ENCODE peak calls at places on chromosomes 13 and 19, in nine cellular contexts. One of them, this sample, is unnamed.

GRCh38 chr13:80516818-80517348 is 176.0 kb upstream of the SPRY2 start:
- DNase-seq in fibroblast of lung: no peak
- DNase-seq in colonic mucosa: no peak
- DNase-seq in IMR-90: no peak
- DNase-seq in endodermal cell: no peak
- DNase-seq in neuronal stem cell: no peak
- DNase-seq in H9: no peak
- DNase-seq in adipocyte: no peak
- DNase-seq in neural progenitor cell: no peak
- DNase-seq in this sample: no peak

GRCh38 chr13:24911135-24911524 is 147.2 kb downstream of the RNF17 start:
- DNase-seq in fibroblast of lung: peak; percentile 62
- DNase-seq in colonic mucosa: no peak
- DNase-seq in IMR-90: peak; percentile 74
- DNase-seq in endodermal cell: no peak
- DNase-seq in neuronal stem cell: no peak
- DNase-seq in H9: no peak
- DNase-seq in adipocyte: peak; percentile 53
- DNase-seq in neural progenitor cell: no peak
- DNase-seq in this sample: peak; percentile 72

GRCh38 chr19:47109541-47110375 is 3.8 kb downstream of the ZC3H4 start:
- DNase-seq in fibroblast of lung: peak; percentile 61
- DNase-seq in colonic mucosa: peak; percentile 58
- DNase-seq in IMR-90: peak; percentile 49
- DNase-seq in endodermal cell: peak; percentile 58
- DNase-seq in neuronal stem cell: no peak
- DNase-seq in H9: no peak
- DNase-seq in adipocyte: peak; percentile 54
- DNase-seq in neural progenitor cell: no peak
- DNase-seq in this sample: peak; percentile 65

GRCh38 chr13:37288057-37288720 is 182.7 kb upstream of the CSNK1A1L start:
- DNase-seq in fibroblast of lung: no peak
- DNase-seq in colonic mucosa: no peak
- DNase-seq in IMR-90: no peak
- DNase-seq in endodermal cell: no peak
- DNase-seq in neuronal stem cell: no peak
- DNase-seq in H9: no peak
- DNase-seq in adipocyte: no peak
- DNase-seq in neural progenitor cell: no peak
- DNase-seq in this sample: no peak

GRCh38 chr19:8607386-8607785 is 3.1 kb downstream of the ADAMTS10 start:
- DNase-seq in fibroblast of lung: peak; percentile 33
- DNase-seq in colonic mucosa: no peak
- DNase-seq in IMR-90: peak; percentile 23
- DNase-seq in endodermal cell: no peak
- DNase-seq in neuronal stem cell: no peak
- DNase-seq in H9: no peak
- DNase-seq in adipocyte: peak; percentile 74
- DNase-seq in neural progenitor cell: no peak
- DNase-seq in this sample: no peak

GRCh38 chr13:94371855-94372254 is 107.6 kb downstream of the DCT start:
- DNase-seq in fibroblast of lung: no peak
- DNase-seq in colonic mucosa: no peak
- DNase-seq in IMR-90: no peak
- DNase-seq in endodermal cell: no peak
- DNase-seq in neuronal stem cell: no peak
- DNase-seq in H9: no peak
- DNase-seq in adipocyte: no peak
- DNase-seq in neural progenitor cell: no peak
- DNase-seq in this sample: no peak

GRCh38 chr19:14890616-14891379 is 4.9 kb upstream of the OR7A17 start:
- DNase-seq in fibroblast of lung: no peak
- DNase-seq in colonic mucosa: no peak
- DNase-seq in IMR-90: no peak
- DNase-seq in endodermal cell: no peak
- DNase-seq in neuronal stem cell: no peak
- DNase-seq in H9: no peak
- DNase-seq in adipocyte: no peak
- DNase-seq in neural progenitor cell: no peak
- DNase-seq in this sample: no peak

GRCh38 chr13:24263652-24264051 is 45.7 kb upstream of the C1QTNF9 start:
- DNase-seq in fibroblast of lung: peak; percentile 46
- DNase-seq in colonic mucosa: no peak
- DNase-seq in IMR-90: peak; percentile 88
- DNase-seq in endodermal cell: peak; percentile 23
- DNase-seq in neuronal stem cell: no peak
- DNase-seq in H9: no peak
- DNase-seq in adipocyte: peak; percentile 66
- DNase-seq in neural progenitor cell: no peak
- DNase-seq in this sample: peak; percentile 26

GRCh38 chr13:59247166-59247565 is 916.6 kb downstream of the DIAPH3 start:
- DNase-seq in fibroblast of lung: no peak
- DNase-seq in colonic mucosa: no peak
- DNase-seq in IMR-90: no peak
- DNase-seq in endodermal cell: no peak
- DNase-seq in neuronal stem cell: no peak
- DNase-seq in H9: no peak
- DNase-seq in adipocyte: no peak
- DNase-seq in neural progenitor cell: no peak
- DNase-seq in this sample: no peak

GRCh38 chr19:51441410-51442390 is 16.6 kb downstream of the SIGLEC8 start:
- DNase-seq in fibroblast of lung: no peak
- DNase-seq in colonic mucosa: peak; percentile 44
- DNase-seq in IMR-90: no peak
- DNase-seq in endodermal cell: no peak
- DNase-seq in neuronal stem cell: no peak
- DNase-seq in H9: no peak
- DNase-seq in adipocyte: no peak
- DNase-seq in neural progenitor cell: no peak
- DNase-seq in this sample: no peak

GRCh38 chr19:50909240-50910070 is 1.7 kb downstream of the KLK4 start:
- DNase-seq in fibroblast of lung: no peak
- DNase-seq in colonic mucosa: peak; percentile 90
- DNase-seq in IMR-90: no peak
- DNase-seq in endodermal cell: peak; percentile 100
- DNase-seq in neuronal stem cell: peak; percentile 94
- DNase-seq in H9: peak; percentile 100
- DNase-seq in adipocyte: no peak
- DNase-seq in neural progenitor cell: peak; percentile 96
- DNase-seq in this sample: no peak

GRCh38 chr13:46278474-46278873 is 66.7 kb downstream of the LRRC63 start:
- DNase-seq in fibroblast of lung: no peak
- DNase-seq in colonic mucosa: no peak
- DNase-seq in IMR-90: no peak
- DNase-seq in endodermal cell: peak; percentile 76
- DNase-seq in neuronal stem cell: no peak
- DNase-seq in H9: peak; percentile 47
- DNase-seq in adipocyte: no peak
- DNase-seq in neural progenitor cell: peak; percentile 6
- DNase-seq in this sample: no peak

GRCh38 chr19:13842294-13843103 is 34.4 kb upstream of the NANOS3 start:
- DNase-seq in fibroblast of lung: peak; percentile 72
- DNase-seq in colonic mucosa: peak; percentile 85
- DNase-seq in IMR-90: peak; percentile 65
- DNase-seq in endodermal cell: peak; percentile 71
- DNase-seq in neuronal stem cell: no peak
- DNase-seq in H9: peak; percentile 56
- DNase-seq in adipocyte: peak; percentile 87
- DNase-seq in neural progenitor cell: peak; percentile 63
- DNase-seq in this sample: peak; percentile 87

GRCh38 chr13:41668130-41668757 is 210.9 kb downstream of the RGCC start:
- DNase-seq in fibroblast of lung: peak; percentile 96
- DNase-seq in colonic mucosa: peak; percentile 50
- DNase-seq in IMR-90: peak; percentile 95
- DNase-seq in endodermal cell: peak; percentile 72
- DNase-seq in neuronal stem cell: peak; percentile 69
- DNase-seq in H9: peak; percentile 67
- DNase-seq in adipocyte: peak; percentile 96
- DNase-seq in neural progenitor cell: peak; percentile 86
- DNase-seq in this sample: peak; percentile 94

GRCh38 chr13:28316841-28317240 is 178.1 kb downstream of the FLT1 start:
- DNase-seq in fibroblast of lung: no peak
- DNase-seq in colonic mucosa: no peak
- DNase-seq in IMR-90: no peak
- DNase-seq in endodermal cell: no peak
- DNase-seq in neuronal stem cell: no peak
- DNase-seq in H9: no peak
- DNase-seq in adipocyte: no peak
- DNase-seq in neural progenitor cell: no peak
- DNase-seq in this sample: no peak

GRCh38 chr13:104571161-104571889 is 1505.1 kb upstream of the SLC10A2 start:
- DNase-seq in fibroblast of lung: peak; percentile 88
- DNase-seq in colonic mucosa: peak; percentile 72
- DNase-seq in IMR-90: peak; percentile 82
- DNase-seq in endodermal cell: peak; percentile 91
- DNase-seq in neuronal stem cell: peak; percentile 51
- DNase-seq in H9: peak; percentile 75
- DNase-seq in adipocyte: peak; percentile 93
- DNase-seq in neural progenitor cell: peak; percentile 72
- DNase-seq in this sample: peak; percentile 83

GRCh38 chr19:19372656-19373416 is 32.6 kb upstream of the GATAD2A start:
- DNase-seq in fibroblast of lung: peak; percentile 39
- DNase-seq in colonic mucosa: peak; percentile 89
- DNase-seq in IMR-90: peak; percentile 45
- DNase-seq in endodermal cell: no peak
- DNase-seq in neuronal stem cell: no peak
- DNase-seq in H9: peak; percentile 72
- DNase-seq in adipocyte: peak; percentile 45
- DNase-seq in neural progenitor cell: no peak
- DNase-seq in this sample: peak; percentile 63

DNA sequence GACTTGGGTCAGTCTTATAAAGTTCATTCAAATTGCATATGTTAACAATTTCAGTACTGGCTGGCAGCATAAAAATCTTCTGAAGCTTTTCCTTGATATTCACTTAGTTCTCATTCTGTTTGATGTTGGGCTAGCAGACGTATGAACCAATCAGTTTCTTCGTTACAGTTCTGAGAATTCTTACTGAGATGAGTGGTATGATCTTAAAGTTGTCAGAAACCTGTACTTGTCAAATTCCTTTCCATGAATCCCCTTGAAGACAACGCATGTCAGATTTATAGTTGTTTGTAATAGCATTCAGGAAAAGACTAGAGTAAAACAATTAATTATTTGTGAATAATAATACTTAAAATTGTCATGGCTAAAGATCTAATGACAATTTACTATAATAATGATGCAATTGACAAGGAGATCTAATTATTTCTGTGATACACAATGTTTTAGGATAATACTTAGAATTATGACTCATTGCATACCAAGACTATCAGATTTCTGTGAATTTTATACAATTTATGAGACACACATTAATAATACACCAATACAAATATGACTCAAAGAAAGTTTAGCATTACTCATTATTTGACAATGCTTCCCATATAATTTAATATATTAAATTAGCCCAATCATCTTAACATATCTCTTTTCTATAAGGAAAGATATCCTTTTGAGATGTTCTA is 447.2 kb downstream of the RFC3 start:
- DNase-seq in fibroblast of lung: peak; percentile 7
- DNase-seq in colonic mucosa: no peak
- DNase-seq in IMR-90: no peak
- DNase-seq in endodermal cell: no peak
- DNase-seq in neuronal stem cell: no peak
- DNase-seq in H9: no peak
- DNase-seq in adipocyte: no peak
- DNase-seq in neural progenitor cell: no peak
- DNase-seq in this sample: no peak
- H3K9ac ChIP-seq in fibroblast of lung: no peak overlapping the region
- H3K9ac ChIP-seq in colonic mucosa: no peak overlapping the region
- H3K9ac ChIP-seq in IMR-90: no peak overlapping the region
- H3K9ac ChIP-seq in endodermal cell: no peak overlapping the region
- H3K9ac ChIP-seq in neuronal stem cell: no peak overlapping the region
- H3K9ac ChIP-seq in H9: no peak overlapping the region
- H3K9ac ChIP-seq in adipocyte: no peak overlapping the region
- H3K9ac ChIP-seq in neural progenitor cell: no peak overlapping the region
- H3K9ac ChIP-seq in this sample: no peak overlapping the region

GRCh38 chr13:53143757-53144320 is 115.2 kb downstream of the OLFM4 start:
- DNase-seq in fibroblast of lung: no peak
- DNase-seq in colonic mucosa: no peak
- DNase-seq in IMR-90: no peak
- DNase-seq in endodermal cell: no peak
- DNase-seq in neuronal stem cell: no peak
- DNase-seq in H9: no peak
- DNase-seq in adipocyte: no peak
- DNase-seq in neural progenitor cell: no peak
- DNase-seq in this sample: no peak
- H3K9ac ChIP-seq in fibroblast of lung: no peak overlapping the region
- H3K9ac ChIP-seq in colonic mucosa: no peak overlapping the region
- H3K9ac ChIP-seq in IMR-90: no peak overlapping the region
- H3K9ac ChIP-seq in endodermal cell: no peak overlapping the region
- H3K9ac ChIP-seq in neuronal stem cell: no peak overlapping the region
- H3K9ac ChIP-seq in H9: no peak overlapping the region
- H3K9ac ChIP-seq in adipocyte: no peak overlapping the region
- H3K9ac ChIP-seq in neural progenitor cell: no peak overlapping the region
- H3K9ac ChIP-seq in this sample: no peak overlapping the region

DNA sequence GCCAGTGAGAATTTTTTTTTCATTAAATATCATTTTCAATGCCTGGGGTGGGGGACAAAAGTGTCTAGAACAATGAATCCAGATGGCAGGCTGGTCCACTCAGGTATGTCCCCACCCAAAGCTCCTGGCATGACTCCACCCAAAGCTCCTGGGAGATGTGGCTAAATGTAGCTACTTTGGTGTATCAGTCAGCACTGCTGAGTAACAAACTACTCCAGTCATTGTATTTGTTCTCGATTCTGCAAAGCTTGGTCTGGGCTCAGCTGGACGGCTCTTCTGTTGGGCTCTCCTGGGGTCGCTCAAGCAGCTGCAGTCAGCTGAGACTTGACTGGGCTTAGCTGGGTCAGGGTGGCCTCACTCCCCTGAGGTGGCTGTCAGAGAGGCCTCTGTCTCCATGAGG is 48.5 kb downstream of the CELF5 start:
- DNase-seq in fibroblast of lung: no peak
- DNase-seq in colonic mucosa: no peak
- DNase-seq in IMR-90: no peak
- DNase-seq in endodermal cell: no peak
- DNase-seq in neuronal stem cell: no peak
- DNase-seq in H9: no peak
- DNase-seq in adipocyte: no peak
- DNase-seq in neural progenitor cell: no peak
- DNase-seq in this sample: no peak
- H3K9ac ChIP-seq in fibroblast of lung: no peak overlapping the region
- H3K9ac ChIP-seq in colonic mucosa: no peak overlapping the region
- H3K9ac ChIP-seq in IMR-90: no peak overlapping the region
- H3K9ac ChIP-seq in endodermal cell: no peak overlapping the region
- H3K9ac ChIP-seq in neuronal stem cell: no peak overlapping the region
- H3K9ac ChIP-seq in H9: no peak overlapping the region
- H3K9ac ChIP-seq in adipocyte: no peak overlapping the region
- H3K9ac ChIP-seq in neural progenitor cell: no peak overlapping the region
- H3K9ac ChIP-seq in this sample: no peak overlapping the region

GRCh38 chr13:49996951-49997895 is at the start of gene TRIM13:
- DNase-seq in fibroblast of lung: peak; percentile 93
- DNase-seq in colonic mucosa: peak; percentile 90
- DNase-seq in IMR-90: peak; percentile 88
- DNase-seq in endodermal cell: peak; percentile 94
- DNase-seq in neuronal stem cell: peak; percentile 83
- DNase-seq in H9: peak; percentile 86
- DNase-seq in adipocyte: peak; percentile 95
- DNase-seq in neural progenitor cell: peak; percentile 94
- DNase-seq in this sample: peak; percentile 93
- H3K9ac ChIP-seq in fibroblast of lung: peak within 1 kb of the TSS; percentile 91
- H3K9ac ChIP-seq in colonic mucosa: peak within 1 kb of the TSS; percentile 85
- H3K9ac ChIP-seq in IMR-90: peak within 1 kb of the TSS; percentile 94
- H3K9ac ChIP-seq in endodermal cell: peak within 1 kb of the TSS; percentile 95
- H3K9ac ChIP-seq in neuronal stem cell: peak within 1 kb of the TSS; percentile 96
- H3K9ac ChIP-seq in H9: peak within 1 kb of the TSS; percentile 74
- H3K9ac ChIP-seq in adipocyte: peak within 1 kb of the TSS; percentile 98
- H3K9ac ChIP-seq in neural progenitor cell: peak within 1 kb of the TSS; percentile 93
- H3K9ac ChIP-seq in this sample: peak within 1 kb of the TSS; percentile 98

This sample was measured in mesenchymal stem cell.